ENCODE peak calls at places on chromosomes 4 and X, in eight cellular contexts. One of them, this sample, is unnamed.

GRCh38 chrX:106263817-106264216 is 95.7 kb downstream of the PWWP3B start:
- DNase-seq in GM12878: no peak
- DNase-seq in right lobe of liver: no peak
- DNase-seq in body of pancreas: no peak
- DNase-seq in transverse colon: no peak
- DNase-seq in tibial nerve: no peak
- DNase-seq in sigmoid colon: no peak
- DNase-seq in heart left ventricle: no peak
- DNase-seq in this sample: no peak

GRCh38 chr4:185235480-185236154 is 26.2 kb downstream of the SNX25 start:
- DNase-seq in heart left ventricle: no peak
- DNase-seq in tibial nerve: no peak
- DNase-seq in GM12878: no peak
- DNase-seq in body of pancreas: peak
- DNase-seq in right lobe of liver: no peak
- DNase-seq in sigmoid colon: no peak
- DNase-seq in transverse colon: peak
- DNase-seq in this sample: no peak

GRCh38 chr4:57190651-57191481 is 80.7 kb upstream of the IGFBP7 start:
- DNase-seq in tibial nerve: no peak
- DNase-seq in heart left ventricle: no peak
- DNase-seq in body of pancreas: peak
- DNase-seq in sigmoid colon: no peak
- DNase-seq in transverse colon: peak
- DNase-seq in GM12878: no peak
- DNase-seq in right lobe of liver: no peak
- DNase-seq in this sample: no peak

GRCh38 chr4:1187182-1187581 is 14.8 kb upstream of the SPON2 start:
- DNase-seq in body of pancreas: peak
- DNase-seq in sigmoid colon: no peak
- DNase-seq in GM12878: no peak
- DNase-seq in transverse colon: peak
- DNase-seq in heart left ventricle: no peak
- DNase-seq in right lobe of liver: no peak
- DNase-seq in tibial nerve: peak
- DNase-seq in this sample: no peak

GRCh38 chrX:150157291-150157690 is 205.8 kb upstream of the MAMLD1 start:
- DNase-seq in tibial nerve: no peak
- DNase-seq in transverse colon: no peak
- DNase-seq in right lobe of liver: no peak
- DNase-seq in body of pancreas: no peak
- DNase-seq in heart left ventricle: no peak
- DNase-seq in GM12878: no peak
- DNase-seq in sigmoid colon: no peak
- DNase-seq in this sample: no peak

GRCh38 chr4:81418572-81418971 is 53.1 kb downstream of the RASGEF1B start:
- DNase-seq in sigmoid colon: no peak
- DNase-seq in GM12878: no peak
- DNase-seq in right lobe of liver: no peak
- DNase-seq in body of pancreas: no peak
- DNase-seq in transverse colon: no peak
- DNase-seq in heart left ventricle: no peak
- DNase-seq in tibial nerve: no peak
- DNase-seq in this sample: no peak

GRCh38 chr4:17230727-17231126 is 281.2 kb downstream of the QDPR start:
- DNase-seq in transverse colon: no peak
- DNase-seq in right lobe of liver: no peak
- DNase-seq in GM12878: no peak
- DNase-seq in body of pancreas: no peak
- DNase-seq in sigmoid colon: no peak
- DNase-seq in tibial nerve: no peak
- DNase-seq in heart left ventricle: no peak
- DNase-seq in this sample: no peak

GRCh38 chr4:111228874-111229273 is 606.0 kb upstream of the PITX2 start:
- DNase-seq in GM12878: no peak
- DNase-seq in right lobe of liver: no peak
- DNase-seq in transverse colon: no peak
- DNase-seq in tibial nerve: no peak
- DNase-seq in sigmoid colon: no peak
- DNase-seq in heart left ventricle: no peak
- DNase-seq in body of pancreas: no peak
- DNase-seq in this sample: no peak

GRCh38 chr4:66639361-66639760 is 905.9 kb downstream of the CENPC start:
- DNase-seq in tibial nerve: no peak
- DNase-seq in heart left ventricle: no peak
- DNase-seq in sigmoid colon: no peak
- DNase-seq in GM12878: no peak
- DNase-seq in body of pancreas: no peak
- DNase-seq in right lobe of liver: no peak
- DNase-seq in transverse colon: no peak
- DNase-seq in this sample: no peak

GRCh38 chr4:155512069-155512468 is 135.3 kb upstream of the MAP9 start:
- DNase-seq in tibial nerve: no peak
- DNase-seq in heart left ventricle: no peak
- DNase-seq in GM12878: no peak
- DNase-seq in transverse colon: no peak
- DNase-seq in right lobe of liver: no peak
- DNase-seq in sigmoid colon: no peak
- DNase-seq in body of pancreas: no peak
- DNase-seq in this sample: no peak

GRCh38 chr4:124018383-124019317 is 622.1 kb downstream of the SPRY1 start:
- DNase-seq in sigmoid colon: peak
- DNase-seq in transverse colon: peak
- DNase-seq in body of pancreas: peak
- DNase-seq in GM12878: peak
- DNase-seq in heart left ventricle: peak
- DNase-seq in tibial nerve: peak
- DNase-seq in right lobe of liver: peak
- DNase-seq in this sample: peak

GRCh38 chrX:130098202-130098552 is 12.1 kb downstream of the ELF4 start:
- DNase-seq in GM12878: no peak
- DNase-seq in right lobe of liver: no peak
- DNase-seq in body of pancreas: no peak
- DNase-seq in transverse colon: no peak
- DNase-seq in heart left ventricle: no peak
- DNase-seq in sigmoid colon: no peak
- DNase-seq in tibial nerve: no peak
- DNase-seq in this sample: no peak

GRCh38 chr4:89598602-89599001 is 238.4 kb downstream of the SNCA start:
- DNase-seq in transverse colon: no peak
- DNase-seq in tibial nerve: no peak
- DNase-seq in GM12878: no peak
- DNase-seq in sigmoid colon: no peak
- DNase-seq in body of pancreas: no peak
- DNase-seq in heart left ventricle: no peak
- DNase-seq in right lobe of liver: no peak
- DNase-seq in this sample: no peak

GRCh38 chrX:108216405-108216804 is 124.8 kb downstream of the ATG4A start:
- DNase-seq in right lobe of liver: no peak
- DNase-seq in body of pancreas: no peak
- DNase-seq in heart left ventricle: no peak
- DNase-seq in GM12878: no peak
- DNase-seq in transverse colon: no peak
- DNase-seq in sigmoid colon: no peak
- DNase-seq in tibial nerve: no peak
- DNase-seq in this sample: no peak

GRCh38 chr4:185787926-185788679 is 23.9 kb downstream of the SORBS2 start:
- DNase-seq in right lobe of liver: no peak
- DNase-seq in GM12878: no peak
- DNase-seq in tibial nerve: no peak
- DNase-seq in sigmoid colon: no peak
- DNase-seq in body of pancreas: no peak
- DNase-seq in transverse colon: no peak
- DNase-seq in heart left ventricle: no peak
- DNase-seq in this sample: no peak

GRCh38 chrX:18931972-18932371 is 51.9 kb downstream of the PHKA2 start:
- DNase-seq in sigmoid colon: no peak
- DNase-seq in transverse colon: no peak
- DNase-seq in heart left ventricle: peak
- DNase-seq in tibial nerve: no peak
- DNase-seq in GM12878: no peak
- DNase-seq in right lobe of liver: no peak
- DNase-seq in body of pancreas: peak
- DNase-seq in this sample: no peak

GRCh38 chrX:18934708-18935107 is 49.2 kb downstream of the PHKA2 start:
- DNase-seq in sigmoid colon: no peak
- DNase-seq in heart left ventricle: no peak
- DNase-seq in tibial nerve: no peak
- DNase-seq in transverse colon: no peak
- DNase-seq in GM12878: no peak
- DNase-seq in right lobe of liver: no peak
- DNase-seq in body of pancreas: no peak
- DNase-seq in this sample: no peak

GRCh38 chrX:18927558-18927957 is 56.4 kb downstream of the PHKA2 start:
- DNase-seq in GM12878: no peak
- DNase-seq in tibial nerve: no peak
- DNase-seq in sigmoid colon: no peak
- DNase-seq in heart left ventricle: no peak
- DNase-seq in right lobe of liver: no peak
- DNase-seq in transverse colon: no peak
- DNase-seq in body of pancreas: no peak
- DNase-seq in this sample: no peak

GRCh38 chrX:18933611-18934010 is 50.3 kb downstream of the PHKA2 start:
- DNase-seq in sigmoid colon: no peak
- DNase-seq in right lobe of liver: no peak
- DNase-seq in body of pancreas: no peak
- DNase-seq in tibial nerve: no peak
- DNase-seq in GM12878: no peak
- DNase-seq in transverse colon: no peak
- DNase-seq in heart left ventricle: no peak
- DNase-seq in this sample: no peak

DNA sequence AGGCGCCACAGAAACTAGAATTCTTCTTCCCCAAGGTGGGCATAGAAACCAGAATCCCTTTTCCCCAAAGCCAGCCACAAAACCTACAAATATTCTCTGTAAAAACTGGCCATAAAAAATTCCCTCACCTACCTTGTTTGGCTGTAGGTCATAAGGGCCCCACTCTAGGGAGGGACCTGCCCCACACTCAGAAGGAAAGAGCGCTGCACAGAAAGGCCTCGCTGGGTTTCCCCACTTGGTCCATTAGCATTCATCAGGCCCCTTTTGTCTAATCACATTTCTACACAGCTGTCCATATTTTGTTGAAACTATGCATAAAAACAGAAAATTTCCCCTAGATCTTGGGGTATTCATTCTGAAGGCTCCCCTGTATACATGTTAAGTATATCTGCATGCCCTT is 54.1 kb downstream of the PHKA2 start:
- DNase-seq in heart left ventricle: no peak
- DNase-seq in GM12878: no peak
- DNase-seq in body of pancreas: no peak
- DNase-seq in right lobe of liver: no peak
- DNase-seq in sigmoid colon: peak
- DNase-seq in tibial nerve: no peak
- DNase-seq in transverse colon: no peak
- DNase-seq in this sample: no peak
- TF ChIP-seq POLR2A in heart left ventricle: no peak
- TF ChIP-seq POLR2A in GM12878: no peak
- TF ChIP-seq POLR2A in body of pancreas: no peak
- TF ChIP-seq POLR2A in right lobe of liver: no peak
- TF ChIP-seq POLR2A in sigmoid colon: no peak
- TF ChIP-seq POLR2A in tibial nerve: no peak
- TF ChIP-seq POLR2A in transverse colon: no peak
- TF ChIP-seq POLR2A in this sample: no peak

DNA sequence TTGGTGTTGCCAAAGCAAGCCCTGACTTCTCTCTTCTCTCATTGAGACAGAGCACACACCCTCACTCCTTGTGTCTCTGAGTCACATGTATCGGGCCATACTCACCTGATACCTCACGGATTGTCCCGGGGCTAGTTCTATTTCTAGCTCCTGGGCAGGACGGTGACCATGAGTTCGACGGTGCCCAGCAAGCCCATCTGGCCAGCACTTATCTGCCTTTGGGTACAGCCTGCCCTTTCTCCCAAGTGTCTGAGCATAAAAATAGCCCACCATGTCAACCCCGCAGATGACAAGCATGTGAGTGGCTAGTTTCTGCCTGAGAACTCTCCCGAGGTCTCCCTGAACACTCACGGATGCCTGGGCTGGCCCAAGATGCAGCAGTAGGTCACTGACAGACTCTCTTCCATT is 158.5 kb downstream of the DHRSX start:
- DNase-seq in body of pancreas: no peak
- DNase-seq in sigmoid colon: no peak
- DNase-seq in GM12878: no peak
- DNase-seq in heart left ventricle: peak
- DNase-seq in right lobe of liver: no peak
- DNase-seq in tibial nerve: no peak
- DNase-seq in transverse colon: no peak
- DNase-seq in this sample: no peak
- TF ChIP-seq POLR2A in body of pancreas: no peak
- TF ChIP-seq POLR2A in sigmoid colon: no peak
- TF ChIP-seq POLR2A in GM12878: no peak
- TF ChIP-seq POLR2A in heart left ventricle: no peak
- TF ChIP-seq POLR2A in right lobe of liver: no peak
- TF ChIP-seq POLR2A in tibial nerve: no peak
- TF ChIP-seq POLR2A in transverse colon: no peak
- TF ChIP-seq POLR2A in this sample: no peak

DNA sequence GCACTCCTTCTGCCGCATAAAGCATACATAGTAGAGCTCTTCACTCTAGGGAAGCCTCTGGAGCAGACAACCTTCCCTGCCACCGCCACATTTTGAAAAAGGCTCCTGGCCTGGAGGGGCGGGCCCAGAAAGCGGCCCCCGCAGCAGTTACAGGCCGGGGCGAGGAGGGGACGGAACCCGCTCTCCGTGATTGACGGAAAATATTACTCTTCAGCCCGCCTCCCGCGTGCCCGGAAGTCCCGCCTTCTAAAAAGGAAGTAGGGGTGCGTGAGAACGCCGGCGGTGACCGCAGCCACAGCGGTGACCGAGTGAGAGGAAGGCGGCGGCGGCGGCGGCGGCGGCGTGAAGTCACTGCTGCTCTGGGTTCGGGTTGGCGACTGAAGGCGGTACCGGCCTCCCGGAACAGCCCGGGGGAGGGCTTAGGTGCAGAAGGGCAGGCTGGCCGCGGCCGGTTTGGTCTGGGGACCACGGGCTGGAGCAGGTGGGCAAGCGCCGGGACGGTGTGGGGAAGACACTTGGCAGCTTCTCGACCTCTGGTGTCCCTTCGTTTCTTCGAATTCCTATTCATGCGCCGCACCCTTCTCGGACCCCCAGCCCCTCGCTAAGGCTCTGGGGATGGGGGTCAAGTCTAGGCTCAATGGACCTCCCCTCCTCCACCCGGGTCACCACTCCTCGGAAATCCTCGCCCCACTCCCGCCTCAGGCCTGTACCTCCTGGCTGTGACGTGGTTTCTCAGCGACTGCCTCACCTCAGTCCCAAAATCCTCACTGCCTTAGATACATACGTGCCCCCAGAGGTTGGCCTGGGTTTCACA is at the start of gene HCCS:
- DNase-seq in right lobe of liver: peak
- DNase-seq in tibial nerve: peak
- DNase-seq in body of pancreas: peak
- DNase-seq in sigmoid colon: peak
- DNase-seq in heart left ventricle: peak
- DNase-seq in GM12878: peak
- DNase-seq in transverse colon: peak
- DNase-seq in this sample: peak
- TF ChIP-seq POLR2A in right lobe of liver: peak
- TF ChIP-seq POLR2A in tibial nerve: peak
- TF ChIP-seq POLR2A in body of pancreas: peak
- TF ChIP-seq POLR2A in sigmoid colon: peak
- TF ChIP-seq POLR2A in heart left ventricle: peak
- TF ChIP-seq POLR2A in GM12878: peak
- TF ChIP-seq POLR2A in transverse colon: peak
- TF ChIP-seq POLR2A in this sample: no peak

GRCh38 chrX:23784487-23785301 is 1.7 kb downstream of the SAT1 start:
- DNase-seq in sigmoid colon: no peak
- DNase-seq in heart left ventricle: no peak
- DNase-seq in right lobe of liver: no peak
- DNase-seq in GM12878: no peak
- DNase-seq in tibial nerve: no peak
- DNase-seq in transverse colon: no peak
- DNase-seq in body of pancreas: no peak
- DNase-seq in this sample: no peak
- TF ChIP-seq POLR2A in sigmoid colon: peak
- TF ChIP-seq POLR2A in heart left ventricle: no peak
- TF ChIP-seq POLR2A in right lobe of liver: peak
- TF ChIP-seq POLR2A in GM12878: peak
- TF ChIP-seq POLR2A in tibial nerve: no peak
- TF ChIP-seq POLR2A in transverse colon: peak
- TF ChIP-seq POLR2A in body of pancreas: peak
- TF ChIP-seq POLR2A in this sample: no peak